ENCODE peak calls at places on chromosomes 6 and 20, in seven cellular contexts. One of them, this sample, is unnamed. For H3K36me3 and H3K27me3, the result is how much of the 10 kb centered on the place peaks cover.

GRCh38 chr6:45661667-45662066 is 283.9 kb upstream of the SUPT3H start:
- DNase-seq in body of pancreas: no peak
- DNase-seq in neuronal stem cell: no peak
- DNase-seq in right lobe of liver: no peak
- DNase-seq in PC-3: peak
- DNase-seq in left ventricle myocardium inferior: no peak
- DNase-seq in fibroblast of lung: peak
- DNase-seq in this sample: peak

GRCh38 chr20:41631826-41632225 is 13.6 kb upstream of the CHD6 start:
- DNase-seq in fibroblast of lung: peak
- DNase-seq in body of pancreas: peak
- DNase-seq in left ventricle myocardium inferior: peak
- DNase-seq in right lobe of liver: no peak
- DNase-seq in neuronal stem cell: no peak
- DNase-seq in PC-3: no peak
- DNase-seq in this sample: peak

GRCh38 chr6:2563635-2564034 is 187.1 kb downstream of the MYLK4 start:
- DNase-seq in PC-3: peak
- DNase-seq in right lobe of liver: no peak
- DNase-seq in left ventricle myocardium inferior: no peak
- DNase-seq in fibroblast of lung: peak
- DNase-seq in neuronal stem cell: no peak
- DNase-seq in body of pancreas: no peak
- DNase-seq in this sample: peak

GRCh38 chr20:60403105-60403741 is 445.0 kb downstream of the CDH26 start:
- DNase-seq in PC-3: no peak
- DNase-seq in neuronal stem cell: no peak
- DNase-seq in fibroblast of lung: peak
- DNase-seq in right lobe of liver: no peak
- DNase-seq in left ventricle myocardium inferior: no peak
- DNase-seq in body of pancreas: no peak
- DNase-seq in this sample: no peak

GRCh38 chr20:53028337-53029007 is 56.3 kb downstream of the TSHZ2 start:
- DNase-seq in body of pancreas: no peak
- DNase-seq in PC-3: no peak
- DNase-seq in neuronal stem cell: no peak
- DNase-seq in right lobe of liver: no peak
- DNase-seq in left ventricle myocardium inferior: no peak
- DNase-seq in fibroblast of lung: peak
- DNase-seq in this sample: no peak

GRCh38 chr20:2297352-2297717 is 1.5 kb downstream of the TGM3 start:
- DNase-seq in left ventricle myocardium inferior: no peak
- DNase-seq in body of pancreas: peak
- DNase-seq in fibroblast of lung: no peak
- DNase-seq in right lobe of liver: no peak
- DNase-seq in PC-3: no peak
- DNase-seq in neuronal stem cell: peak
- DNase-seq in this sample: no peak

GRCh38 chr20:7818477-7818876 is 121.8 kb downstream of the HAO1 start:
- DNase-seq in right lobe of liver: no peak
- DNase-seq in fibroblast of lung: no peak
- DNase-seq in neuronal stem cell: no peak
- DNase-seq in left ventricle myocardium inferior: no peak
- DNase-seq in PC-3: no peak
- DNase-seq in body of pancreas: no peak
- DNase-seq in this sample: no peak

GRCh38 chr20:57070296-57070695 is 196.1 kb downstream of the BMP7 start:
- DNase-seq in left ventricle myocardium inferior: no peak
- DNase-seq in neuronal stem cell: no peak
- DNase-seq in PC-3: no peak
- DNase-seq in right lobe of liver: no peak
- DNase-seq in body of pancreas: no peak
- DNase-seq in fibroblast of lung: no peak
- DNase-seq in this sample: no peak

GRCh38 chr6:53244958-53245357 is 96.3 kb upstream of the GCM1 start:
- DNase-seq in left ventricle myocardium inferior: no peak
- DNase-seq in neuronal stem cell: no peak
- DNase-seq in right lobe of liver: no peak
- DNase-seq in fibroblast of lung: no peak
- DNase-seq in body of pancreas: peak
- DNase-seq in PC-3: no peak
- DNase-seq in this sample: no peak

GRCh38 chr6:11110921-11111768 is at the start of gene ERVFRD-1:
- DNase-seq in left ventricle myocardium inferior: no peak
- DNase-seq in neuronal stem cell: no peak
- DNase-seq in right lobe of liver: no peak
- DNase-seq in fibroblast of lung: no peak
- DNase-seq in body of pancreas: no peak
- DNase-seq in PC-3: no peak
- DNase-seq in this sample: no peak

GRCh38 chr20:35729283-35729807 is 12.7 kb downstream of the RBM39 start:
- DNase-seq in fibroblast of lung: no peak
- DNase-seq in left ventricle myocardium inferior: no peak
- DNase-seq in body of pancreas: no peak
- DNase-seq in neuronal stem cell: no peak
- DNase-seq in right lobe of liver: no peak
- DNase-seq in PC-3: no peak
- DNase-seq in this sample: no peak

GRCh38 chr6:169949501-169950097 is 198.2 kb downstream of the ERMARD start:
- DNase-seq in fibroblast of lung: no peak
- DNase-seq in PC-3: no peak
- DNase-seq in body of pancreas: no peak
- DNase-seq in left ventricle myocardium inferior: no peak
- DNase-seq in neuronal stem cell: no peak
- DNase-seq in right lobe of liver: no peak
- DNase-seq in this sample: no peak

GRCh38 chr6:18262812-18263560 is 1.3 kb downstream of the DEK start:
- DNase-seq in body of pancreas: no peak
- DNase-seq in PC-3: peak
- DNase-seq in right lobe of liver: no peak
- DNase-seq in neuronal stem cell: no peak
- DNase-seq in fibroblast of lung: no peak
- DNase-seq in left ventricle myocardium inferior: no peak
- DNase-seq in this sample: no peak

GRCh38 chr6:79005024-79005423 is 73.0 kb downstream of the PHIP start:
- DNase-seq in fibroblast of lung: peak
- DNase-seq in PC-3: no peak
- DNase-seq in neuronal stem cell: no peak
- DNase-seq in body of pancreas: no peak
- DNase-seq in left ventricle myocardium inferior: no peak
- DNase-seq in right lobe of liver: no peak
- DNase-seq in this sample: no peak
- H3K36me3 ChIP-seq in fibroblast of lung: under half
- H3K36me3 ChIP-seq in PC-3: under half
- H3K36me3 ChIP-seq in neuronal stem cell: half or more
- H3K36me3 ChIP-seq in body of pancreas: under half
- H3K36me3 ChIP-seq in left ventricle myocardium inferior: under half
- H3K36me3 ChIP-seq in right lobe of liver: under half
- H3K36me3 ChIP-seq in this sample: under half

DNA sequence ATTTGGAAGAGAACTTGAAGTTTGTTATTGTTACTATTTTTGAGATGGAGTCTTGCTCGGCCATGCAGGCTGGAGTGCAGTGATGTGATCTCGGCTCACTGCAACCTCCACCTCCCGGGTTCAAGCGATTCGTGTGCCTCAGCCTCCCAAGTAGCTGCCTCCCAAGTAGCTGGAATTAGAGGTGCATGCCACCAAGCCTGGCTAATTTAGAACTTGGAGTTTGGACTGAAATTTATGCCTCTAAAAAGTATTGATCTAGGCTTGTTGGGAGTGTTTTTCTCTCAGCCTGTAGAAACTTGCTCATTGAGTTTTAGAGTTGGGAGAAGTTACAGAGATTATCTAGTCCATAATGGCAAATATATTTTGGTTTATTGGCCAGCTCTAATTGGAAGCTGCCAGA is 4.1 kb downstream of the ITCH start:
- DNase-seq in body of pancreas: no peak
- DNase-seq in fibroblast of lung: no peak
- DNase-seq in right lobe of liver: no peak
- DNase-seq in left ventricle myocardium inferior: no peak
- DNase-seq in PC-3: no peak
- DNase-seq in neuronal stem cell: no peak
- DNase-seq in this sample: no peak
- H3K27ac ChIP-seq in body of pancreas: no peak
- H3K27ac ChIP-seq in fibroblast of lung: no peak
- H3K27ac ChIP-seq in right lobe of liver: peak
- H3K27ac ChIP-seq in left ventricle myocardium inferior: no peak
- H3K27ac ChIP-seq in PC-3: no peak
- H3K27ac ChIP-seq in neuronal stem cell: no peak
- H3K27ac ChIP-seq in this sample: no peak

GRCh38 chr6:159170333-159170672 is 1.1 kb downstream of the FNDC1 start:
- DNase-seq in body of pancreas: no peak
- DNase-seq in right lobe of liver: no peak
- DNase-seq in fibroblast of lung: peak
- DNase-seq in PC-3: no peak
- DNase-seq in left ventricle myocardium inferior: no peak
- DNase-seq in neuronal stem cell: peak
- DNase-seq in this sample: no peak

GRCh38 chr6:159170999-159171712 is 2.0 kb downstream of the FNDC1 start:
- DNase-seq in fibroblast of lung: peak
- DNase-seq in body of pancreas: no peak
- DNase-seq in right lobe of liver: no peak
- DNase-seq in neuronal stem cell: no peak
- DNase-seq in PC-3: peak
- DNase-seq in left ventricle myocardium inferior: peak
- DNase-seq in this sample: peak

GRCh38 chr6:159169193-159169555 is at the start of gene FNDC1:
- DNase-seq in right lobe of liver: no peak
- DNase-seq in PC-3: no peak
- DNase-seq in neuronal stem cell: peak
- DNase-seq in left ventricle myocardium inferior: peak
- DNase-seq in fibroblast of lung: no peak
- DNase-seq in body of pancreas: no peak
- DNase-seq in this sample: no peak

GRCh38 chr6:159169557-159170332 is 545 bp downstream of the FNDC1 start:
- DNase-seq in fibroblast of lung: peak
- DNase-seq in right lobe of liver: no peak
- DNase-seq in PC-3: no peak
- DNase-seq in neuronal stem cell: peak
- DNase-seq in left ventricle myocardium inferior: peak
- DNase-seq in body of pancreas: no peak
- DNase-seq in this sample: peak

DNA sequence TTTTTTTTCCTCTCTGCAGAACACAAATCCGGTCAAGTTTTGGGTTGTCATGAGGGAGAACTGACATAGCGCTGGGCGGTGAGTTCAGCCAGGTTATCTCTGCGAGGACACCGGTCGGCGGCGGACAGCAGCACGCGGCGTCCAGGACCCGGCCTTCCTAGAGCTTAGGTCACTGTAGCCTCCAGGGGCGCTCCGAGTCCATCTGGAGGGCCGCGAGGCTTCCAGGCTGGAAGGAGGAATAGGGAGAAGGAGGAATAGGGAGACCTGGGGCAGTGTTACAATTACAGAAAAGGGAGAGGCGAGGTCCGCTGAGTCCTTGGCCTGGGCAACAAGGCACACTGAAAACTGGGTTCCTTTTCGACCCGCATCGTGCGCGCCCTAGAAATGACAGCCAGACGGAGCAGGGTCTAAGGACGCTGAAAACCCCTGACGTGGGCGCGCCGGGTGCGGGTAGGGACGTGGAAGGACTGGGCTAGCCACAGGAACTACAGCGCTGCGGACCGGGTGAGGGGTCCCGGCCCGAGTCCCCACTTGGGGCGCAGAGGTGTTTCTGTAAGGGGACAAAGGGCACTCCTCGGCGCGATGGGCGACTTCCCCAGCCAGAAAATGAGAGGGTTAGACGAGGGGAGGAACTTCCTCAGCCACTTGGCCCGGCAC is 536 bp upstream of the FNDC1 start:
- DNase-seq in left ventricle myocardium inferior: peak
- DNase-seq in body of pancreas: peak
- DNase-seq in right lobe of liver: peak
- DNase-seq in neuronal stem cell: peak
- DNase-seq in PC-3: no peak
- DNase-seq in fibroblast of lung: peak
- DNase-seq in this sample: peak
- H3K27me3 ChIP-seq in left ventricle myocardium inferior: half or more
- H3K27me3 ChIP-seq in body of pancreas: under half
- H3K27me3 ChIP-seq in right lobe of liver: under half
- H3K27me3 ChIP-seq in neuronal stem cell: half or more
- H3K27me3 ChIP-seq in PC-3: half or more
- H3K27me3 ChIP-seq in fibroblast of lung: under half
- H3K27me3 ChIP-seq in this sample: under half

GRCh38 chr6:159680104-159680503 is 12.9 kb downstream of the SOD2 start:
- DNase-seq in PC-3: no peak
- DNase-seq in left ventricle myocardium inferior: no peak
- DNase-seq in right lobe of liver: no peak
- DNase-seq in fibroblast of lung: peak
- DNase-seq in neuronal stem cell: no peak
- DNase-seq in body of pancreas: no peak
- DNase-seq in this sample: no peak
- H3K36me3 ChIP-seq in PC-3: under half
- H3K36me3 ChIP-seq in left ventricle myocardium inferior: half or more
- H3K36me3 ChIP-seq in right lobe of liver: under half
- H3K36me3 ChIP-seq in fibroblast of lung: under half
- H3K36me3 ChIP-seq in neuronal stem cell: half or more
- H3K36me3 ChIP-seq in body of pancreas: under half
- H3K36me3 ChIP-seq in this sample: under half